ENCODE peak calls at places on chromosomes 5 and 9, in five cellular contexts. O is K562, X is HepG2, G is SK-N-SH, S is GM12878. W is an unnamed sample.

GRCh38 chr9:84781431-84781830 is 111.9 kb downstream of the NTRK2 start:
- DNase-seq in S (no peak), G (peak), O (no peak), X (peak), W (no peak)

GRCh38 chr5:142726188-142726731 is 40.4 kb upstream of the FGF1 start:
- DNase-seq in G (no peak), O (no peak), S (peak), X (no peak), W (no peak)

GRCh38 chr5:35835796-35836742 is 20.6 kb upstream of the IL7R start:
- DNase-seq in G (no peak), O (no peak), X (no peak), S (no peak), W (no peak)

GRCh38 chr9:846852-847251 is 5.4 kb downstream of the DMRT1 start:
- DNase-seq in G (no peak), S (no peak), O (no peak), X (no peak), W (no peak)

GRCh38 chr5:149938791-149939358 is 5.7 kb downstream of the PDE6A start:
- DNase-seq in O (no peak), G (no peak), S (no peak), X (no peak), W (peak)

GRCh38 chr5:89081360-89081759 is 198.4 kb upstream of the MEF2C start:
- DNase-seq in G (no peak), X (no peak), S (peak), O (no peak), W (no peak)

GRCh38 chr9:40884072-40884901 is 244.2 kb downstream of the FOXD4L6 start:
- DNase-seq in S (no peak), O (peak), G (peak), X (no peak), W (no peak)

GRCh38 chr5:137016783-137017324 is 482.3 kb downstream of the SPOCK1 start:
- DNase-seq in O (no peak), S (no peak), X (no peak), G (no peak), W (no peak)

GRCh38 chr5:172315599-172316531 is 32.3 kb upstream of the UBTD2 start:
- DNase-seq in S (no peak), G (no peak), O (no peak), X (no peak), W (no peak)

GRCh38 chr5:168261212-168261575 is 30.3 kb upstream of the WWC1 start:
- DNase-seq in G (no peak), X (no peak), O (no peak), S (no peak), W (no peak)

GRCh38 chr5:113345261-113345940 is 89.4 kb downstream of the TSSK1B start:
- DNase-seq in G (no peak), O (no peak), S (no peak), X (no peak), W (no peak)

GRCh38 chr5:83701886-83702285 is 18.8 kb downstream of the HAPLN1 start:
- DNase-seq in O (no peak), G (no peak), X (no peak), S (no peak), W (no peak)

GRCh38 chr5:154002093-154002492 is 36.6 kb downstream of the FAM114A2 start:
- DNase-seq in X (no peak), G (no peak), S (no peak), O (no peak), W (no peak)

GRCh38 chr9:5375790-5376477 is 36.3 kb upstream of the RLN1 start:
- DNase-seq in O (no peak), X (no peak), S (no peak), G (no peak), W (no peak)

GRCh38 chr5:116865651-116866050 is 291.0 kb upstream of the SEMA6A start:
- DNase-seq in G (no peak), X (no peak), S (no peak), O (no peak), W (no peak)

GRCh38 chr5:59462954-59463353 is 430.6 kb downstream of the PDE4D start:
- DNase-seq in G (no peak), S (no peak), O (no peak), X (no peak), W (no peak)

GRCh38 chr9:129109504-129109903 is 1.1 kb downstream of the CRAT start:
- DNase-seq in X (peak), O (peak), G (no peak), S (no peak), W (peak)

GRCh38 chr5:154103223-154103622 is 64.5 kb downstream of the MFAP3 start:
- DNase-seq in X (no peak), S (no peak), O (no peak), G (no peak), W (no peak)

GRCh38 chr5:132024789-132025402 is 13.4 kb upstream of the ACSL6 start:
- DNase-seq in G (peak), S (no peak), X (no peak), O (no peak), W (no peak)

GRCh38 chr9:19216466-19216865 is 14.0 kb upstream of the DENND4C start:
- DNase-seq in X (no peak), O (no peak), G (no peak), S (no peak), W (no peak)
- TF ChIP-seq GABPA in X (no peak), O (no peak), G (no peak), S (no peak), W (no peak)

GRCh38 chr9:35829764-35830096 is 702 bp downstream of the TMEM8B start:
- DNase-seq in O (no peak), G (no peak), X (peak), S (no peak), W (no peak)
- TF ChIP-seq CTCF in O (no peak), G (no peak), X (peak), S (no peak), W (no peak)

GRCh38 chr9:113998529-113999255 is 79.4 kb downstream of the AMBP start:
- DNase-seq in S (no peak), X (no peak), O (no peak), G (peak), W (no peak)
- TF ChIP-seq REST in S (no peak), X (no peak), O (no peak), G (no peak), W (no peak)

DNA sequence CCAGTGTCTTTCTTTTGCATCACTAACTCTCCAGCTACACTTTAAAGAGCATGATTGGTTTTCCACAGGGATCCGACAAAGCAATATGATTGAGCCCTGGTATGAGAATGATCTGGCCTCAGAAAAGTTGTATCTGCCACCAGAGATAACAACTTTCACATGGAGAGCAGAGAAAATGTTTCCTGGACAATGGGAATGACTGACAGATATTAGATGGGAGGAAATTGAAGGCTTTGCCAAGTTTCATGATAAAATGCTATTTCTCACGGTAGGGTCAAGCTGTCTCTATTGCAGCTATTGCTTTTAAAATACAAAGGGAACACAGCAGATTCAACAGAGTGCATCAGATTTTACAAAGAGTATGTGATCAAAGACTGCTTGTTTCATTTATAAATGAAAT is 56.4 kb upstream of the GLIS3 start:
- DNase-seq in O (no peak), G (no peak), X (no peak), S (no peak), W (no peak)
- TF ChIP-seq GABPA in O (no peak), G (no peak), X (no peak), S (no peak), W (no peak)

DNA sequence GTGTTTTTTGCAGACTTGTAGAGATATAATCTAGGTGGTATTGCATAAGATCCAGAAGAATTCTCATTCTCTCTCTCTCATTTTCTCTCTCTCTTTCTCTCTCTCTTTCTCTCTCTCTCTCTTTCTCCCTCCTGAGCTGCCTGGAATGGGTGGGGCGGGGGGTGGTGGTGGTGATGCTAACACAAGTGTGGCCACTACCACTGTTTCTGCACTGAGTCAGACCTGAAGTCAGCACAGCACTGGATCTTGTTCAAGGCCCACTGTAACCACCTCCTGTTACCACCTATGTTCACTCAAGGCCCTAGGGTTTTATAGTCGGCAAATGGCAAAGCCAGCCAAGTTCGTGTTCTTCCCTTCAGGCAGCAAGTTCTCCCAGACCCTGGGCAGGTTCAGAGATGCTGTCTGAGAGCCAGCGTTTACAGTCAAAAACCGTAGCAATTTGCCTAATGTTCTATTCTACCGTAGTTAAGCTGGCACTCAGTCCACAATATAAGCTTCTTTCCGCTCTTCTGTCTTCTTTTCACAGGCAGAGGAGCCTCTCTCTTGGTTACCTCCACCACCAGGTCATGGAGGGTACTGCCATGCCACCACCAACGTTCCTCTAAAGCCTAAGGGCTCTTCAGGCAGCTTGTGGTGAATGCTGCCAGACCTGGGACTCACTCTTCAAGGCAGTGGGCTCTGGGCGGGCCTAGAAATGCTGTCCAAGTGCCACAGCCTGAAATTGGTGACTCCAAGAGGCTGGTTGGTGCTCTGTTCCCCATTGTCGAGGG is 235.7 kb upstream of the PRR16 start:
- DNase-seq in S (no peak), O (no peak), X (peak), G (no peak), W (no peak)
- TF ChIP-seq CTCF in S (no peak), O (no peak), X (no peak), G (no peak), W (no peak)

GRCh38 chr5:32710335-32710858 is 724 bp upstream of the NPR3 start:
- DNase-seq in G (peak), O (no peak), X (no peak), S (no peak), W (no peak)
- TF ChIP-seq REST in G (no peak), O (no peak), X (no peak), S (no peak), W (no peak)

GRCh38 chr5:141465351-141465750 is 10.4 kb upstream of the PCDHGC3 start:
- DNase-seq in S (no peak), O (no peak), X (no peak), G (no peak), W (no peak)
- TF ChIP-seq GABPA in S (no peak), O (no peak), X (no peak), G (no peak), W (no peak)

DNA sequence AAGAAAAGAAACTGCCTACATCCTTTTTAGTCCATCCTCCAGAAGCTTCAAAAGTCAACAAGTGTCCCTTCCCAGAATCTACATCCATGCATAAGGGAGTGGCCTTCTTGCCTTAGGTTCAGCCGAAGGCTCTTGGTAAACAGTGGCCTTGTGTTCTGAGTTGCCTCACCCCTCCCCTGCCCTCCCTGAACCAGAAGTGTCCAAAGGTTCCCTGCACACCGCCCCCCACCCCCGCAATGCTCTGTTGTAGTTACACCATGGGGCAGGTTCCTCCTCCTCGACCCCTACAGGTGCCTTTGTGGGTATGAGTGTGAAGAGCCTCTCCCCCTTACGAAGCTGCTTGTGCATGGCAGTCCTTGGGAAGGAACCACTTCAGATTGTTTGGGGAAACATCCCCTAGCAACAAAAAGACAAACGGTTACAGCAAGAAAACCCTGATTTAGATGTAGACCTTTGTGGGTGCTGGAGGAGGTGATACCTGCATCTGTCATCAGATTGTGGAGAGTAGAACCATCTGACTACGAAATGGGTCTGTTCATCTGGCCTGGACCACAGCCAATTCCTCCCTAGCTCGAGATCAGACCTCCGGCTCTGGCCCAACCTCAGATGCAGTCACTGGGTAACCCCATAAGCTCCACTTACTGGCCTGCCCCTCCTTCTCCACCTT is 7.1 kb downstream of the SPACA9 start:
- DNase-seq in X (peak), S (no peak), G (no peak), O (no peak), W (peak)
- TF ChIP-seq CTCF in X (no peak), S (no peak), G (no peak), O (no peak), W (no peak)

GRCh38 chr5:38469707-38470267 is 86.7 kb downstream of the LIFR start:
- DNase-seq in X (no peak), G (no peak), S (no peak), O (no peak), W (no peak)

GRCh38 chr5:38472541-38472940 is 83.9 kb downstream of the LIFR start:
- DNase-seq in X (no peak), G (no peak), O (no peak), S (no peak), W (no peak)

GRCh38 chr5:38471709-38472108 is 84.7 kb downstream of the LIFR start:
- DNase-seq in S (no peak), X (no peak), G (no peak), O (no peak), W (no peak)

GRCh38 chr5:38468978-38469706 is 87.3 kb downstream of the LIFR start:
- DNase-seq in O (no peak), X (no peak), G (no peak), S (no peak), W (no peak)

GRCh38 chr5:38473008-38473407 is 83.4 kb downstream of the LIFR start:
- DNase-seq in S (no peak), G (no peak), O (no peak), X (no peak), W (no peak)
- TF ChIP-seq REST in S (no peak), G (no peak), O (no peak), X (no peak), W (no peak)

GRCh38 chr5:67173959-67174358 is 22.6 kb downstream of the CD180 start:
- DNase-seq in X (no peak), S (no peak), O (no peak), G (no peak), W (no peak)
- TF ChIP-seq GABPA in X (no peak), S (no peak), O (no peak), G (no peak), W (no peak)